ENCODE peak calls at places on chromosomes 11 and 22, in six cellular contexts. V is upper lobe of left lung, Q is cardiac muscle cell, S is A549, U is right lobe of liver, N is A673. D is an unnamed sample.

GRCh38 chr22:47835726-47836125 is 1073.3 kb downstream of the TBC1D22A start:
- DNase-seq in V (no peak), Q (peak; percentile 4), S (no peak), U (no peak), N (no peak), D (no peak)

GRCh38 chr11:61775606-61776554 is 16.5 kb downstream of the TMEM258 start:
- DNase-seq in V (no peak), Q (no peak), S (no peak), U (no peak), N (no peak), D (no peak)

GRCh38 chr11:102157219-102157618 is 47.0 kb downstream of the YAP1 start:
- DNase-seq in V (no peak), Q (peak; percentile 97), S (no peak), U (peak; percentile 38), N (peak; percentile 81), D (peak; percentile 84)

GRCh38 chr11:34940026-34940677 is 23.7 kb downstream of the PDHX start:
- DNase-seq in V (no peak), Q (peak; percentile 40), S (no peak), U (no peak), N (no peak), D (no peak)

GRCh38 chr11:115452245-115452644 is 52.0 kb downstream of the CADM1 start:
- DNase-seq in V (no peak), Q (no peak), S (no peak), U (no peak), N (no peak), D (no peak)

GRCh38 chr11:86676010-86676409 is 3.6 kb upstream of the ME3 start:
- DNase-seq in V (no peak), Q (no peak), S (no peak), U (no peak), N (no peak), D (no peak)

GRCh38 chr11:115161876-115162275 is 342.3 kb downstream of the CADM1 start:
- DNase-seq in V (no peak), Q (no peak), S (no peak), U (no peak), N (no peak), D (no peak)

GRCh38 chr11:122394326-122394725 is 261.2 kb upstream of the UBASH3B start:
- DNase-seq in V (no peak), Q (no peak), S (no peak), U (no peak), N (no peak), D (no peak)

GRCh38 chr11:2096919-2097301 is 42.3 kb downstream of the IGF2 start:
- DNase-seq in V (peak; percentile 77), Q (no peak), S (no peak), U (no peak), N (no peak), D (no peak)

DNA sequence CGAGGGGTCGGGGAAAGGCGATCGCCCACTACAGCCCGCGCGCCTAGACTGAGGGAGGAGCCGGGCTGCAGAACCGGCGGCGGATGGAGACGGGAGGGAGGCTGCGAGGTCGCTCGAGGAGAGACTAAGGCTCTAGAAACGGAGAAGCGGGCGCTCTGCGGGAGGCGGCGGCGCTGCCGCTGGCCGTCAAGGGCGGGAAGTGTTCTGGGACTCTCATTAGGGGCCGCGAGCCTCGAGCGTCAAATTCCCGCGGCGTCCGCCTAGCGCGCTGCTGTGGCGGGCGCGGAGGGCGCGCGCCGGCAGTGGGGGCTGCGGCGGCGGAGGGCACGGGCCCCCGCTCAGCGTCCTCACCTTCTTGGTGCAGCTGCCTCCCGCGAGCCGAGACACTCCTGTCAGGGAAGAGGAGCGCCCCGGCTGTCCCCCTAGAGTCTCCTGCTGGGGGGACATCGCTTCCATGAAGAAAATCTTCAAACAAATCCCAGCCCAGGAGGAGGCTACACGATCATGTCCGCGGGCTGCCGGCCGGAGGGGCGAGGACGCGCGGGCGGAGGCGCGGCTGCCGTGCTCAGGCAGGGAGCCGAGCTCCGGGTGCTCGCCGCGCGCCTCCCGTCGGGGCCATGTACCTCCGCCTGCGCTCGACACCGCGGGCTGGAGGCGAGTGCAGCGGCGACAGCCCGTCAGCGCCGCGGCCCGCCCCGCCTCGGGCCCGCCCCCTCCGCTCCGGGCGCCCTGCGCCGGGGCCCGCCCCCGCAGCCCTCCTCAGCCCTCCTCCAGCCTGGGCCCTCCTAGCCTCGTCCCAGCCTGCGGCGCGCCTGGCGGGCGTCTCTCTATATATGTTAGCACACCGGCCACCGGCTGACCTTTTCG is at the start of gene ARHGAP20:
- DNase-seq in V (peak; percentile 96), Q (peak; percentile 83), S (peak; percentile 15), U (peak; percentile 86), N (peak; percentile 91), D (peak; percentile 73)
- H3K4me3 ChIP-seq in V (peak within 1 kb of the TSS; percentile 61), Q (peak within 1 kb of the TSS; percentile 39), S (peak within 1 kb of the TSS; percentile 41), U (peak within 1 kb of the TSS; percentile 71), N (peak within 1 kb of the TSS; percentile 76), D (peak within 1 kb of the TSS; percentile 27)

DNA sequence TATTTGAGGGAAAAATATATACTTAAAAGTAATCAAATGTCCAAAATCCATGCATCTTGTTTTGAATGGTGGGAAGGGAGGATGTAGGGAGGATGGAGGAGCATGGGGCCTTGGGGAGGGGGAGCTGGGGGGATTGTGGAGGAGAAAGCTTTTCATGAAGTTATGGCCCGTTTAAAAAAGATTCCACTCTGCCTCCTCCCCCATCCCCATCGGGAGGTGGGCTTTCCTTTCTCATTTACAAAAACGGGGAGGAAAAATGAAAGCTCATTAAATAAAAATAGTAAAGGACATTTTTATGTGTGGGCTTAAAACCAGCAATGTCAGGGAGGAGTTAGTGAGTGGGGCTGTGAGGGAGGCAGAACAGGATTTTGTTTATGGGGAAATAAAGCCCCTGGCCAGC is 83.1 kb downstream of the ZBTB16 start:
- DNase-seq in V (no peak), Q (no peak), S (no peak), U (no peak), N (peak; percentile 17), D (no peak)
- H3K4me1 ChIP-seq in V (peaks cover 90% of the 10 kb centered on the region), Q (peaks cover 5% of the 10 kb centered on the region), S (no peaks in the 10 kb centered on the region), U (peaks cover 55% of the 10 kb centered on the region), N (peaks cover 99% of the 10 kb centered on the region), D (peaks cover 39% of the 10 kb centered on the region)

DNA sequence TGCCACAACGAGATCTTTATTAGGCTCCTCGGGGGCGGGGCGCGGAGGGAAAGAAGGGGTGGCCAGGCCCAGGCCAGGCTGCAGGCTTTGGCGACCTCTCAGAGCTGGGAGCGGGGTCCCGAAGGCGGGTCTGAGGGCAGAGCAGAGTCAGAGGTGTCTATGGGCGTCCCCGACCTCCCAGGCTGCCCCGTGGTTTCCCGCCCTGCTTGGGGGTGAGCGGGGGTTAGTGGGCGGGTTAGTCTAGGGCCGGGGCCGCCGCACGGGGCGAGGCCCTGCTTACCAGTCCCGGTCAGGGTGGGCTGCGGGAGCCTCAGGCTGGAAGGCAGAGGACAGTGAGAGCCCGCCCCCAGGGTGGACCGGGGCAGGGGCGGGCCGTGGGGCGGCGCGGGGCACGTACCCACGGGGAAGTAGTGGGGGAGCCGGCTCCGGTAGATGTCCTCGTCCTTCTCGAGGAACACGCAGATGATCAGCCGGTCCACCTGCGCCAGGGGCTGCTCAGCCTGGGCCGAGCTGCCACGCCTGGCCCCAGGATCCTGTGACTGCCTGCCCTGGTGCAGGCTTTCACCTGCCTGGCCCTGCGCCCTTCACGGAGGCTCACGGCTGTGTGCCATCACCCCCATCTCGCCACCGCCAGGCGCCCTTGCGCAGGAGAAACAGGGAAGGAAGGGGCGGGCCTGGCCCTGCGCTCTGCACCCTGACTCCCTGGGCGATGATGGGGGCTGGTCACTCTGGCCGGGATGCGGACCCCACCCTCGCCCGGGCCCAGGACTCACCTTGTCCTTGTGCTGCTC is 12.5 kb downstream of the OTUB1 start:
- DNase-seq in V (peak; percentile 86), Q (no peak), S (no peak), U (peak; percentile 40), N (no peak), D (no peak)
- TF ChIP-seq CTCF in V (no peak), Q (no peak), S (no peak), U (no peak), N (no peak), D (no peak)

DNA sequence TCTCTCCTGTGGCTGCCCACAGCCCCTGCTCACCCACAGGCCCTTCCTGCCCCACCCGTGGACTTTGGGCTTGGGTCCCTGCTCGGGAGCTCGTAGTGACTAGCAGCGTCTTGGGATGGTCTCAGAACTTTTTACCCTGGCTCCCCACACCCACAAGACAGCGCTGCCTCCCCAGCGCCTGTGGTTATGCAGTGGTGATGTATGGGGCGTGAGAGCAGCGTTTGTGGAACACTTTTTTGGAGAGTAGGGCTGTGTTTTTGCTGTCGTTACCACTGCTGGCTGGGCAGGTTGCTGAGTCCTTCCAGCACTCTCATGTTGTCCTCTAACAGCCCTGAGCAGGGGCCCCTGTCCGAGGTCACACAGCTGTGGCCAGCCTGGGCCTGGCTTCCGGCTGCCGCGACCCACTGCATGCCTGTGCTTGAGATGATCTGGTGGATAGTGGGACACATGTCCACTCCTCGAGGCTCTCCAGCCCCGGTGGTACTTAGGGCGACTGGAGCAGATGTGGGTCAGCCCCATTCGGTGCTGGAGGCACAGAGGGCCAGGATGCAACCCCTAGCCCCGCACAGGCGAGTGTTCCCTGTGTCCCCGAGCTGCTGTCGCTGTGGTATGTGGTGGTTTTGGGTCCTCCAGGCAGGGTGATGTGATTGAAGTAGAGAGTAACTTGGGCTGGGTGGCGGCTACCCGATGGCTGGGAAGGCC is 7.1 kb upstream of the GRAMD4 start:
- DNase-seq in V (peak; percentile 70), Q (no peak), S (no peak), U (no peak), N (no peak), D (no peak)
- H3K4me3 ChIP-seq in V (no peak overlapping the region), Q (no peak overlapping the region), S (no peak overlapping the region), U (no peak overlapping the region), N (no peak overlapping the region), D (no peak overlapping the region)

GRCh38 chr11:96333076-96333744 is 9.8 kb downstream of the MAML2 start:
- DNase-seq in V (no peak), Q (no peak), S (no peak), U (no peak), N (no peak), D (no peak)

GRCh38 chr11:96331556-96332168 is 11.3 kb downstream of the MAML2 start:
- DNase-seq in V (peak; percentile 33), Q (no peak), S (no peak), U (peak; percentile 29), N (no peak), D (no peak)

GRCh38 chr11:96334219-96334618 is 8.8 kb downstream of the MAML2 start:
- DNase-seq in V (no peak), Q (no peak), S (no peak), U (no peak), N (no peak), D (no peak)

GRCh38 chr11:96330511-96330859 is 12.5 kb downstream of the MAML2 start:
- DNase-seq in V (no peak), Q (no peak), S (no peak), U (no peak), N (no peak), D (no peak)

GRCh38 chr11:96332236-96332761 is 10.7 kb downstream of the MAML2 start:
- DNase-seq in V (no peak), Q (no peak), S (no peak), U (no peak), N (peak; percentile 37), D (no peak)
- H3K4me1 ChIP-seq in V (peaks cover 47% of the 10 kb centered on the region), Q (peaks cover 41% of the 10 kb centered on the region), S (peaks cover 36% of the 10 kb centered on the region), U (peaks cover 5% of the 10 kb centered on the region), N (peaks cover 73% of the 10 kb centered on the region), D (peaks cover 24% of the 10 kb centered on the region)

GRCh38 chr22:46262449-46263207 is 515 bp downstream of the PKDREJ start:
- DNase-seq in V (peak; percentile 90), Q (peak; percentile 67), S (no peak), U (peak; percentile 74), N (no peak), D (peak; percentile 85)
- TF ChIP-seq CTCF in V (no peak), Q (peak; percentile 30), S (no peak), U (no peak), N (no peak), D (peak; percentile 8)

D was measured in mucosa of descending colon.